ENCODE peak calls at places on chromosomes 4 and X, in six cellular contexts. H is GM23248, Z is AG10803, A is NT2/D1, D is kidney, F is cardiac fibroblast. G is an unnamed sample.

GRCh38 chr4:48275247-48275646 is 5.6 kb upstream of the TEC start:
- DNase-seq in F (peak; percentile 25), D (no peak), Z (peak; percentile 17), A (no peak), H (no peak), G (peak; percentile 62)

GRCh38 chr4:75844151-75844662 is 58.0 kb downstream of the PPEF2 start:
- DNase-seq in D (no peak), A (no peak), H (peak; percentile 80), F (peak; percentile 92), Z (peak; percentile 96), G (peak; percentile 90)

GRCh38 chr4:8912506-8912905 is 40.9 kb upstream of the HMX1 start:
- DNase-seq in H (no peak), F (no peak), A (no peak), D (no peak), Z (no peak), G (no peak)

GRCh38 chr4:113657834-113658233 is 103.7 kb downstream of the CAMK2D start:
- DNase-seq in H (peak; percentile 46), A (no peak), F (peak; percentile 59), D (no peak), Z (no peak), G (peak; percentile 64)

GRCh38 chr4:22695917-22696316 is 3.2 kb downstream of the GBA3 start:
- DNase-seq in Z (no peak), F (no peak), A (no peak), D (no peak), H (no peak), G (no peak)

GRCh38 chr4:150056569-150056968 is 21.7 kb upstream of the DCLK2 start:
- DNase-seq in F (peak; percentile 40), H (peak; percentile 29), D (no peak), Z (peak; percentile 64), A (no peak), G (peak; percentile 80)

GRCh38 chr4:143294310-143294709 is 42.4 kb upstream of the GAB1 start:
- DNase-seq in A (no peak), F (no peak), H (peak; percentile 36), Z (peak; percentile 82), D (peak; percentile 88), G (no peak)

GRCh38 chr4:3871181-3871852 is 105.1 kb downstream of the ADRA2C start:
- DNase-seq in D (peak; percentile 83), F (no peak), Z (no peak), A (peak; percentile 64), H (peak; percentile 42), G (no peak)

GRCh38 chr4:55636622-55636999 is 513 bp upstream of the NMU start:
- DNase-seq in D (no peak), H (no peak), F (no peak), Z (no peak), A (no peak), G (no peak)

GRCh38 chr4:166458756-166459155 is 585.7 kb downstream of the TLL1 start:
- DNase-seq in Z (no peak), H (peak; percentile 12), D (no peak), A (no peak), F (peak; percentile 72), G (peak; percentile 21)

GRCh38 chrX:72554448-72555140 is 18.0 kb downstream of the HDAC8 start:
- DNase-seq in F (peak; percentile 49), A (peak; percentile 81), Z (no peak), H (no peak), D (no peak), G (no peak)

GRCh38 chr4:20844311-20844710 is 144.1 kb downstream of the PACRGL start:
- DNase-seq in D (no peak), A (no peak), Z (no peak), F (no peak), H (no peak), G (no peak)

GRCh38 chrX:11725631-11726442 is 32.2 kb upstream of the MSL3 start:
- DNase-seq in D (no peak), F (no peak), A (no peak), H (no peak), Z (no peak), G (no peak)

GRCh38 chr4:149203256-149204001 is 612.2 kb downstream of the IQCM start:
- DNase-seq in H (peak; percentile 57), A (no peak), D (no peak), F (peak; percentile 10), Z (peak; percentile 67), G (peak; percentile 1)

GRCh38 chrX:66602381-66602938 is 36.4 kb downstream of the EDA2R start:
- DNase-seq in D (no peak), A (no peak), H (no peak), F (no peak), Z (no peak), G (no peak)

GRCh38 chrX:106612403-106612789 is 618 bp downstream of the RADX start:
- DNase-seq in H (peak; percentile 9), F (no peak), Z (no peak), D (no peak), A (no peak), G (peak; percentile 17)

GRCh38 chrX:17040711-17041110 is 94.3 kb downstream of the REPS2 start:
- DNase-seq in A (no peak), H (no peak), D (no peak), Z (no peak), F (no peak), G (no peak)

GRCh38 chr4:113673450-113673849 is 88.1 kb downstream of the CAMK2D start:
- DNase-seq in D (no peak), A (no peak), F (peak; percentile 41), Z (no peak), H (peak; percentile 52), G (peak; percentile 49)

GRCh38 chr4:165394275-165394674 is 15.5 kb downstream of the CPE start:
- DNase-seq in A (no peak), H (peak; percentile 80), F (peak; percentile 93), Z (peak; percentile 6), D (no peak), G (no peak)

DNA sequence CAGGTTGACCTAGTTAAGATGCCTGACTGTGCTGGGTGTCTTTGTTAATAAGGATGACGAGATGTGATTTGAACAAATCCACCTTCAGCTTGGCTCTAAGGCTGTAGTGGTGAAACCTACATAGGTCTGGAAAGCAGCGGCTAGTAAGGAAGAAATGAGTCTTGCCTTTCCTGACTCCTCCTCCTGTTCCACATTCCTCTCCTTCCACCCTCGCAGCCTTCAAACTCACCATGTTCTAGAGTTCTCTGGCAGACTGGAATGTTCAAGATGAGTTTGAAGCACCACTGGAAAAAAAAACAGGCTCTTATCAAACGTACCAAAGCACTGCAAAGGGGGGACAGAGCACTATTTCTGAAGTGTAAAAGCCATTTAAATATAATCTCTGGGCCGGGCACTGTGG is 395.4 kb downstream of the BMPR1B start:
- DNase-seq in H (peak; percentile 26), A (no peak), Z (no peak), F (peak; percentile 16), D (no peak), G (no peak)
- H3K4me3 ChIP-seq in H (no peak overlapping the region), A (no peak overlapping the region), Z (no peak overlapping the region), F (no peak overlapping the region), D (no peak overlapping the region), G (no peak overlapping the region)

DNA sequence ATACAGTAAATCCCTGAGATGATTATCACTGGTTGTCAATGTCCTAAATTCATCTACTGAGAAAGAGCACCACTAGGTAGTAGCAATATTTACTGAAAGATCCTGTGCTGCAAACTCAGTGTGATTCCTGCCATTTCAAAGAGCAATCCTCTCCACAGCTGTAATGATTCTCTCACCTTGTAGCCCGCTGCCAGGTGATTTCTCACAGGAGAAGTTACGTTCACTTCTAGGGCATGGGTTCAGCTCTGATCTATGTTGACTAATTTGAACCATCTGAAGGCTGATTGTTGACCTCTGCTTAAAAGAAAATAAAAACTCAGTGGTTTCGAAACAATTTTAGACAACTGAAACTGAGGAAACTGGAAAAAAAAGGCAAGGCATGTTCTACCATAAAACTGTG is 197.0 kb downstream of the FAT4 start:
- DNase-seq in F (no peak), A (no peak), D (no peak), H (no peak), Z (no peak), G (no peak)
- H3K4me3 ChIP-seq in F (no peak overlapping the region), A (no peak overlapping the region), D (no peak overlapping the region), H (no peak overlapping the region), Z (no peak overlapping the region), G (no peak overlapping the region)

DNA sequence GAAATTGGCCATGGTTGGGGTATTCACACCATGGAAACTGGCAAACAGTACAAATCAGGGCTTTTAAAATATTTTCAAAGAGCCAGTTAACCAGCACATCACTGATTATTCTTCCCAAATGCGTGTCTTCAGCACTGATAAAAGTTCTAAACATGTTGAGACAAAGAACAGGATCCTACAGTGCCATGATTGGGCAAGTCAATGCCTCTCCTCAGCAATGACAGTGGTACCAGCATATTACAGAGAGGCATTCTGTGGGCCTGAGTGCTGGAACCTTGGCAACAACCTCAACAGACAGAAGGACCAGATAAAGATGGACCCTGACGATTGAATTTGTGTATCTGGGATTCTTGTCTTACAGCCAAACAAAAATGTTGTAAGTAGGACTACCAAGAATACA is 108.9 kb downstream of the EFHC2 start:
- DNase-seq in H (no peak), Z (no peak), A (no peak), F (no peak), D (no peak), G (no peak)
- H3K4me3 ChIP-seq in H (no peak overlapping the region), Z (no peak overlapping the region), A (no peak overlapping the region), F (no peak overlapping the region), D (no peak overlapping the region), G (no peak overlapping the region)

DNA sequence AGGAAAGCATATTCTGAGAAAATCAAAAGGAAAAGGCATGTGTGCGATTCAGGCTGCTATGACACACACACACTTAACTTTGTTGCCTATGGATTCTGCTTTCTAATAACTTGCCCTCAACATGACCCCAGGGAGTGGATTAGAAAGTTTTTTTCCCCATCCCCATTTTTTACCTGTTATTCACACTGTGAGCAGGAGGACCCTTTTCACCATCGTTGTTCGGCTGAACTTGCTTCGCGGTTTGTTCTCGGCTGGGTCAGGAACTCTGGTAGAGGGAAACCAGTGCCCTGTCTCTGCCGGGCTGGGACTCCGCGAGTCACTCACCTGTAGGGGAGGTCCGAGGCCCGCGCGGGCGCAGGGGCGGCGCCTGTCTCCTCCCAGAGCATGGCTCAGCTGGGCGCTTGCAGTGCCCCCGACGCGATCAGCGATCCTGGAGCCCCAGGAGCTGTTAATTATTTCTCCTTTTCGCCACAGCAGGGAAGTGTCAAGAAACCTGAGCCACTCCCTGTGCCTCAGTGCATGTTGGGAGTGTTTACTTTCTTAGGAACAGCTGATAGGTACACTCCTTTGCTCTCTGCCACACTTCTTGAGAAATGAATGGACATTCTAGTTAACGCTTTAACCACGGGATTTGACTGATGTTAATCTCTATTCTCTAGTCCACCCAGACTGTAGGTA is at the start of gene RASSF6:
- DNase-seq in Z (no peak), D (peak; percentile 93), A (peak; percentile 13), H (no peak), F (no peak), G (no peak)
- H3K4me3 ChIP-seq in Z (no peak within 1 kb of the TSS), D (peak within 1 kb of the TSS; percentile 83), A (peak within 1 kb of the TSS; percentile 6), H (no peak within 1 kb of the TSS), F (peak within 1 kb of the TSS; percentile 18), G (peak within 1 kb of the TSS; percentile 11)

DNA sequence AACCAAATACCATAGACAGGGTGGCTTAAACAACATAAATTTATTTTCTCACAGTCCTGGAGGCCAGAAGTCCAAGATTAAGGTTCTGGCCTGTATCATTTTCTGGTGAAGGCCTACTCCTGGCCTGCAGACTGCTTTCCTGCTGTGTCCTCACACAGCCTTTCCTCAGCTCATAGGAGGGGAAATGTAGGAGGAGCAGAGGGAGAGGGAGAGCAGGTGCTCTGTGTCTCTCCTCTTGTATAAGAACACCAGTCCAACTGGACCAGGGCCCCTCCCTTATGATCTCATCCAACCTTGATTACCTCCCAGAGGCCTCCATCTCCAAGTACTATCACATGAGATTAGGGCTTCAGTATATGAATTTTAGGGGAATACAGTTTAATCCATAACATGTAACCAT is 34.3 kb downstream of the RAPGEF2 start:
- DNase-seq in D (no peak), H (no peak), A (no peak), Z (no peak), F (no peak), G (no peak)
- H3K4me3 ChIP-seq in D (no peak overlapping the region), H (no peak overlapping the region), A (no peak overlapping the region), Z (no peak overlapping the region), F (no peak overlapping the region), G (no peak overlapping the region)